ENCODE peak calls at places on chromosomes 7 and 10, in seven cellular contexts. I, V, N, E, D, Z and F are unnamed samples. For H3K36me3, the result is how much of the 10 kb centered on the place peaks cover.

GRCh38 chr7:127887096-127887495 is 144.1 kb downstream of the LRRC4 start:
- DNase-seq in E (no peak), Z (no peak), N (peak), V (no peak), I (no peak), D (no peak), F (no peak)

GRCh38 chr10:131786756-131787605 is 113.8 kb upstream of the PPP2R2D start:
- DNase-seq in V (no peak), E (no peak), Z (peak), D (peak), N (peak), I (peak), F (no peak)

GRCh38 chr10:34504534-34504933 is 310.6 kb downstream of the PARD3 start:
- DNase-seq in Z (no peak), V (no peak), I (peak), D (no peak), E (no peak), N (no peak), F (peak)

GRCh38 chr10:28495084-28495483 is 37.8 kb upstream of the WAC start:
- DNase-seq in E (no peak), V (no peak), Z (no peak), N (no peak), I (no peak), D (no peak), F (no peak)

GRCh38 chr7:132298782-132299181 is 277.5 kb downstream of the PLXNA4 start:
- DNase-seq in Z (no peak), E (no peak), V (no peak), I (no peak), D (no peak), N (no peak), F (no peak)

GRCh38 chr10:15225511-15225910 is 57.0 kb upstream of the NMT2 start:
- DNase-seq in I (no peak), N (no peak), E (no peak), V (no peak), Z (no peak), D (no peak), F (no peak)

GRCh38 chr10:124161212-124162000 is 68.0 kb upstream of the CHST15 start:
- DNase-seq in E (peak), Z (no peak), D (no peak), V (no peak), N (no peak), I (no peak), F (no peak)

GRCh38 chr10:18233775-18234174 is 93.6 kb downstream of the CACNB2 start:
- DNase-seq in D (no peak), Z (peak), N (peak), E (no peak), I (no peak), V (no peak), F (no peak)

GRCh38 chr7:2299131-2299829 is 15.0 kb downstream of the SNX8 start:
- DNase-seq in Z (no peak), D (no peak), I (no peak), N (no peak), E (peak), V (no peak), F (no peak)

GRCh38 chr10:126233182-126233581 is 155.1 kb downstream of the ADAM12 start:
- DNase-seq in D (no peak), E (no peak), V (no peak), N (no peak), I (no peak), Z (no peak), F (no peak)

GRCh38 chr7:129367700-129368388 is 66.4 kb upstream of the STRIP2 start:
- DNase-seq in V (peak), D (peak), Z (peak), I (peak), E (peak), N (peak), F (peak)
- H3K4me3 ChIP-seq in V (no peak), D (no peak), Z (no peak), I (peak), E (peak), N (no peak), F (no peak)

DNA sequence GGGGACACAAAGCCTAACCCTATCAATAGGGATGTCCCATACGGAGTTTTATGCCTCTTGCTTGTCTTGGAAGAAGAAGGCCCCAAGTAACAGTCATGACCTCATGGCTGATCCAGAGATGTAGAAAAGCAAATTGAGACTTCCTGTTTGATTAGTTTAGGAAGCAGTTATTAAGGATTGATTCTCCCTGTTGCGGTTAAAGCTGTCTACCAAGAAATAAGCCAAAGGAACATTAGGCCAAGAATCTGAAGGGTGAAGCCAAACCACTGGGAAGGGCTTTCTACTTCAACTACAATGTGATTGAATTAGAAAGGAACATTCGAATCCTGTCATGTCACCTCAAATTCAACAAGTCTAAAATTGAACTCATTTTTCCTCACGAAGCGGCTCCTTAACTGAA is 60.5 kb upstream of the AGBL3 start:
- DNase-seq in D (no peak), V (no peak), N (no peak), Z (no peak), E (no peak), I (no peak), F (no peak)
- H3K36me3 ChIP-seq in D (under half), V (under half), N (under half), Z (under half), E (under half), I (under half), F (under half)

GRCh38 chr10:1550616-1551015 is 186.7 kb downstream of the ADARB2 start:
- DNase-seq in V (no peak), Z (no peak), N (no peak), D (no peak), I (no peak), E (peak), F (no peak)

GRCh38 chr10:1548596-1548995 is 188.7 kb downstream of the ADARB2 start:
- DNase-seq in Z (no peak), I (no peak), E (no peak), D (no peak), N (no peak), V (no peak), F (no peak)

GRCh38 chr10:1548146-1548545 is 189.2 kb downstream of the ADARB2 start:
- DNase-seq in D (no peak), V (no peak), Z (no peak), E (peak), N (no peak), I (peak), F (no peak)

GRCh38 chr10:1550291-1550595 is 187.1 kb downstream of the ADARB2 start:
- DNase-seq in Z (no peak), E (no peak), D (no peak), V (no peak), N (no peak), I (no peak), F (no peak)

GRCh38 chr10:1549591-1550290 is 187.6 kb downstream of the ADARB2 start:
- DNase-seq in E (peak), V (no peak), Z (no peak), D (no peak), I (no peak), N (no peak), F (no peak)
- H3K4me3 ChIP-seq in E (no peak), V (no peak), Z (no peak), D (no peak), I (no peak), N (no peak), F (no peak)

GRCh38 chr10:6229746-6230145 is 27.0 kb downstream of the PFKFB3 start:
- DNase-seq in Z (no peak), N (no peak), D (no peak), V (no peak), E (no peak), I (no peak), F (no peak)
- H3K36me3 ChIP-seq in Z (under half), N (under half), D (under half), V (under half), E (half or more), I (half or more), F (under half)

GRCh38 chr10:6602021-6602699 is 22.1 kb upstream of the PRKCQ start:
- DNase-seq in E (no peak), V (no peak), N (no peak), I (no peak), Z (no peak), D (no peak), F (no peak)

GRCh38 chr10:6600224-6600987 is 20.3 kb upstream of the PRKCQ start:
- DNase-seq in I (no peak), N (no peak), E (no peak), Z (no peak), V (no peak), D (no peak), F (no peak)

GRCh38 chr10:6603142-6604125 is 23.4 kb upstream of the PRKCQ start:
- DNase-seq in N (no peak), D (no peak), I (no peak), E (no peak), V (no peak), Z (no peak), F (peak)

GRCh38 chr10:6602700-6603084 is 22.6 kb upstream of the PRKCQ start:
- DNase-seq in V (no peak), D (no peak), E (no peak), Z (no peak), N (no peak), I (no peak), F (no peak)

DNA sequence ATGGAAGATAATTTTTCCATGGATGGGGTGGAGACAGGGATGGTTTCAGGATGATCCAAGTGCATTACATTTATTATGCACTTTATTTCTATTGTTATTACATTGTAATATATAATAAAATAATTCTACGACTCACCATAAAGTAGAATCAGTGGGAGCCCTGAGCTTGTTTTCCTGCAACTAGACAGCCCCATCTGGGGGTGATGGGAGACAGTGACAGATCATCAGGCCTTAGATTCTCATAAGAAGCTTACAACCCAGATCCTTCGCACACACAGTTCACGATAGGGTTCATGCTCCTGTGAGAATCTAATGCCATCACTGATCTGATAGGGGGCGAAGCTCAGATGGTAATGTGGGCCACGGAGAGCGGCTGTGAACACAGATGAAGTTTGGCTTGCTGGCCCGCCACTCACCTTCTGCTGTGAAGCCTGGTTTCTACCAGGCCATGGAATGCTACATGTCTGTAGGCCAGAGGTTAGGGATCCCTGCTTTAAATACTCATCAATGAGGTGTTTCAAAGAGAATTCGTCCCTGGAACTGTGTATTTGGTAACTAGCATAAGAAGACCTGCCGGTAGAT is 21.2 kb upstream of the PRKCQ start:
- DNase-seq in Z (no peak), N (no peak), I (no peak), E (no peak), V (no peak), D (no peak), F (no peak)
- H3K4me3 ChIP-seq in Z (no peak), N (no peak), I (no peak), E (no peak), V (no peak), D (no peak), F (no peak)